ENCODE peak calls at places on chromosomes 6 and 20, in four cellular contexts. R, M, E and K are unnamed samples.

GRCh38 chr20:32848846-32849245 is 9.9 kb upstream of the EFCAB8 start:
- DNase-seq in R (no peak), M (no peak), E (no peak), K (no peak)

GRCh38 chr6:624979-625378 is 31.9 kb downstream of the HUS1B start:
- DNase-seq in R (no peak), M (peak; percentile 69), E (no peak), K (no peak)

GRCh38 chr20:60478533-60478932 is 520.3 kb downstream of the CDH26 start:
- DNase-seq in R (no peak), M (peak; percentile 35), E (no peak), K (no peak)

GRCh38 chr6:156175971-156176421 is 601.2 kb upstream of the ARID1B start:
- DNase-seq in R (peak; percentile 38), M (peak; percentile 68), E (peak; percentile 2), K (peak; percentile 27)

GRCh38 chr20:32538526-32538918 is 46.6 kb downstream of the NOL4L start:
- DNase-seq in R (no peak), M (no peak), E (no peak), K (no peak)

GRCh38 chr20:3161316-3162079 is 1.8 kb upstream of the FASTKD5 start:
- DNase-seq in R (no peak), M (no peak), E (no peak), K (no peak)

GRCh38 chr6:152587473-152587872 is 49.7 kb downstream of the SYNE1 start:
- DNase-seq in R (no peak), M (no peak), E (no peak), K (no peak)

GRCh38 chr6:138287144-138287955 is 69.1 kb upstream of the PBOV1 start:
- DNase-seq in R (peak; percentile 38), M (no peak), E (no peak), K (peak; percentile 84)

GRCh38 chr6:83952830-83953229 is 80.7 kb upstream of the MRAP2 start:
- DNase-seq in R (no peak), M (no peak), E (no peak), K (no peak)

GRCh38 chr6:16639689-16640480 is 121.4 kb downstream of the ATXN1 start:
- DNase-seq in R (no peak), M (no peak), E (peak; percentile 13), K (no peak)

GRCh38 chr6:37759221-37760154 is 60.0 kb upstream of the ZFAND3 start:
- DNase-seq in R (no peak), M (no peak), E (no peak), K (no peak)

GRCh38 chr20:23479043-23479442 is 11.9 kb upstream of the CST8 start:
- DNase-seq in R (no peak), M (no peak), E (no peak), K (no peak)

GRCh38 chr6:160505970-160506369 is 157.8 kb downstream of the SLC22A3 start:
- DNase-seq in R (no peak), M (no peak), E (no peak), K (no peak)

GRCh38 chr20:59248031-59248684 is 52.3 kb upstream of the EDN3 start:
- DNase-seq in R (no peak), M (no peak), E (no peak), K (no peak)

GRCh38 chr6:18211338-18211737 is 53.0 kb downstream of the DEK start:
- DNase-seq in R (no peak), M (no peak), E (no peak), K (no peak)

GRCh38 chr6:36827261-36828079 is 11.8 kb downstream of the CPNE5 start:
- DNase-seq in R (no peak), M (peak; percentile 71), E (no peak), K (no peak)

DNA sequence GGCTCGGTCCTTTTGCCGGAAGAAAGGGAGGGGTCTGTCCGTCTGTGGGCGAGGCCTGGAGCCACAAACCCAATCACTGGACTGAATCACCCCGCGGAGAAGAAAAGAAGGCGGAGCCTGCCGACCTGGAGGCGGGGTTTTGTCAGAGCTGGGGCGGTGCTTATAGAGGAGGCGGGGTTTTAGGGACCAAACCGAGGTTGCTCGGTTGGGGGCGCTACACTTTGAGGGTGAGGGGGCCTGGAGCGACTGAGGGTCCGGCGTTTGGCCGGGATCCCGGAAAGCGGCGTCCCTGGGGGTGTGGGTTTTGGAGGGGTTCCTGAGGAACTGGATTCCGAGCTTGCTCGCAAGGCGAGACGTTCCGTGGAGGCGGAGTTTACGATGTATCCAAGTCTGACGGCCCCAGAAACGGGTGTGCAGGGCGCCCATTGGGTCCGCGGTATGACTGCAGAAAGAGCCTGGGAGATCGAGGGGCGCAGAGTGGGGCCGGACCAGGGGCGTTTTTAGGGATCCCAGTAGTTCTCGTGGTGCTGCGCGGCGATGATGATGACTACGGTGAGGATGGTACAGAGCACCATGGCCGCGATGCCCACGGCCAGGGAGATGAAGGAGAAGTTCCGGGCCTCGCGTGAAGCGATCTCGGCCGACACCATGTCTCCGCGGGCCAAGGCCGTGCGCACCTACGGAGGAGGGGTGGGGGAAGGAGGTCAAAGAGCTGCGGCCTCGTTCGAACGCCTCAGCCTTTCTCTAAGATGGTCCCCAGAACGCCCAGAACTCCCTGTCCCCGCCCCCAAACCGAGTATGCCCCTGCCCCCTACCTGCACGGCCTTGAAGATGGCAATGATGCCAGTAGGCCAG is 2.8 kb downstream of the PRRT1 start:
- DNase-seq in R (no peak), M (no peak), E (no peak), K (peak; percentile 86)
- TF ChIP-seq POLR2A in R (no peak), M (no peak), E (no peak), K (no peak)

GRCh38 chr6:75167426-75167825 is 38.4 kb downstream of the COL12A1 start:
- DNase-seq in R (no peak), M (no peak), E (no peak), K (no peak)
- H3K4me1 ChIP-seq in R (no peaks in the 10 kb centered on the region), M (no peaks in the 10 kb centered on the region), E (no peaks in the 10 kb centered on the region), K (peaks cover 14% of the 10 kb centered on the region)

GRCh38 chr6:26196846-26197683 is 109.8 kb downstream of the HFE start:
- DNase-seq in R (peak; percentile 75), M (peak; percentile 95), E (no peak), K (peak; percentile 75)
- TF ChIP-seq POLR2A in R (peak; percentile 92), M (peak; percentile 81), E (no peak), K (no peak)

DNA sequence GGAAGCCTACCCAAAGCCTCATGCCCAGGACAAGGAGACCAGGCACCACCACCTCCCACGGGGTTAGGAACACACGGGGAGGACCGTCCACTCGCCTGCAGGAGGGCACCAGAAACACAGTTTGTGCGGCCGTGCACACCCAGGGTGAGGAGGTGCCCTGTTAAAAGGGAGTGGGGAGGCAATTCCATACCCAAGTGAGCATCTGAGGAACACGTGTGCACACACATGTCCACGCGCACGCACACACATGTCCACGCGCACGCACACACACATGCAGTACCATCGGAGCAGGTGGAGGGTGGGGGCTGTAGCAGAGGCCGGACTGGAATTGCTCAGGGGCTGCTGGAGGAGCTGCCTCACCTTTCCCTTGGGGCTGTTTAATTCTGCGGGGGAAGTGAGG is 259.4 kb downstream of the TAF4 start:
- DNase-seq in R (no peak), M (no peak), E (no peak), K (no peak)
- H3K4me1 ChIP-seq in R (no peaks in the 10 kb centered on the region), M (no peaks in the 10 kb centered on the region), E (no peaks in the 10 kb centered on the region), K (peaks cover 3% of the 10 kb centered on the region)

DNA sequence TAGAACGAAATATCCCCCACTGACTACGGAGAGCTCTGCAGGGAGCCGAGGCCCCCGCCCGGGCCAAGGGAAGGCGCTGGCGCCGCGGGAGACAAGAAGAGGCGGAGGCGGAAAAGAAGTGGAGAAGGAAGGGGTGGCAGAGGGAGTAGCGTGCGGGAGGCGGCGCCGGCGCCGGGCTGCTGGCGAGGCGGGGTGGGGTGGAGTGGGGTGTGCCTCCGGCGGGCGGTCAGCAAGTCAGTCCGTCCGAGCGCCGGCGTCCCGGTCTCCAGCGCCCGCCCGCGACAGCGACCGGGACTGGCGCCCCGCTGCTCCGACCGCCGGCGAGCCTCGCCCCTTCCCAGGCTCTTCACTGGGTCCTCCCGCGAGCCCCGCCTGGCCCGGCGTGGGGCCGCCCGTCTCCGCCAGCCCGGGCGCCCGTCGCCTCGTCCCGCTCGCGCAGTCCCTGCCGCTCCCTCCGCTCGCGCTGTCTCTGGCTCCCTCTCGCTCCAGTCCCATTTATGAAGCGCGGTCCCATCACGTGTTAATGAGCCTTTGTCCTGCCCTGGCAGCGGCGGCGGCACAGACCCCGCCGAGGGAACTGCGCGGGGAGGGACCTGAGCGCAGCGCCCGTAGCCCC is at the start of gene CNR1:
- DNase-seq in R (no peak), M (peak; percentile 89), E (peak; percentile 3), K (peak; percentile 52)
- TF ChIP-seq POLR2A in R (no peak), M (no peak), E (no peak), K (no peak)